ENCODE peak calls at places on chromosomes 2 and 18, in five cellular contexts. One of them, this sample, is unnamed.

GRCh38 chr2:14535156-14535555 is 97.4 kb upstream of the LRATD1 start:
- DNase-seq in WERI-Rb-1: no peak
- DNase-seq in neural crest cell: no peak
- DNase-seq in Calu3: no peak
- DNase-seq in thoracic aorta: no peak
- DNase-seq in this sample: no peak

GRCh38 chr2:235366847-235367246 is 127.0 kb upstream of the AGAP1 start:
- DNase-seq in WERI-Rb-1: no peak
- DNase-seq in neural crest cell: no peak
- DNase-seq in Calu3: no peak
- DNase-seq in thoracic aorta: no peak
- DNase-seq in this sample: no peak

GRCh38 chr2:121088251-121089004 is 196.6 kb downstream of the TFCP2L1 start:
- DNase-seq in WERI-Rb-1: no peak
- DNase-seq in neural crest cell: no peak
- DNase-seq in Calu3: no peak
- DNase-seq in thoracic aorta: no peak
- DNase-seq in this sample: peak

GRCh38 chr2:141041281-141041680 is 1089.5 kb downstream of the LRP1B start:
- DNase-seq in WERI-Rb-1: no peak
- DNase-seq in neural crest cell: no peak
- DNase-seq in Calu3: no peak
- DNase-seq in thoracic aorta: no peak
- DNase-seq in this sample: no peak

GRCh38 chr2:48313036-48313877 is 216.7 kb upstream of the STON1 start:
- DNase-seq in WERI-Rb-1: no peak
- DNase-seq in neural crest cell: no peak
- DNase-seq in Calu3: no peak
- DNase-seq in thoracic aorta: no peak
- DNase-seq in this sample: no peak

GRCh38 chr2:129812071-129812470 is 167.4 kb upstream of the RAB6C start:
- DNase-seq in WERI-Rb-1: no peak
- DNase-seq in neural crest cell: no peak
- DNase-seq in Calu3: peak
- DNase-seq in thoracic aorta: peak
- DNase-seq in this sample: no peak

GRCh38 chr18:21489919-21490495 is 110.5 kb downstream of the ESCO1 start:
- DNase-seq in WERI-Rb-1: no peak
- DNase-seq in neural crest cell: no peak
- DNase-seq in Calu3: no peak
- DNase-seq in thoracic aorta: no peak
- DNase-seq in this sample: no peak

GRCh38 chr2:230592775-230593174 is 119.9 kb upstream of the CAB39 start:
- DNase-seq in WERI-Rb-1: no peak
- DNase-seq in neural crest cell: no peak
- DNase-seq in Calu3: no peak
- DNase-seq in thoracic aorta: no peak
- DNase-seq in this sample: no peak

GRCh38 chr2:144835634-144836351 is 315.9 kb upstream of the ZEB2 start:
- DNase-seq in WERI-Rb-1: no peak
- DNase-seq in neural crest cell: no peak
- DNase-seq in Calu3: peak
- DNase-seq in thoracic aorta: no peak
- DNase-seq in this sample: no peak

GRCh38 chr2:181326605-181327004 is 130.6 kb upstream of the ITGA4 start:
- DNase-seq in WERI-Rb-1: no peak
- DNase-seq in neural crest cell: no peak
- DNase-seq in Calu3: no peak
- DNase-seq in thoracic aorta: no peak
- DNase-seq in this sample: no peak

GRCh38 chr2:62339413-62339812 is 143.5 kb downstream of the B3GNT2 start:
- DNase-seq in WERI-Rb-1: no peak
- DNase-seq in neural crest cell: no peak
- DNase-seq in Calu3: no peak
- DNase-seq in thoracic aorta: no peak
- DNase-seq in this sample: no peak

GRCh38 chr2:31380243-31380642 is 34.3 kb downstream of the XDH start:
- DNase-seq in WERI-Rb-1: no peak
- DNase-seq in neural crest cell: no peak
- DNase-seq in Calu3: no peak
- DNase-seq in thoracic aorta: no peak
- DNase-seq in this sample: no peak

GRCh38 chr18:23235860-23236259 is 100.6 kb downstream of the CABLES1 start:
- DNase-seq in WERI-Rb-1: no peak
- DNase-seq in neural crest cell: no peak
- DNase-seq in Calu3: no peak
- DNase-seq in thoracic aorta: no peak
- DNase-seq in this sample: no peak

GRCh38 chr2:56448403-56448998 is 264.7 kb downstream of the CCDC85A start:
- DNase-seq in WERI-Rb-1: no peak
- DNase-seq in neural crest cell: no peak
- DNase-seq in Calu3: peak
- DNase-seq in thoracic aorta: no peak
- DNase-seq in this sample: no peak

GRCh38 chr2:27427863-27428212 is 593 bp upstream of the NRBP1 start:
- DNase-seq in WERI-Rb-1: no peak
- DNase-seq in neural crest cell: no peak
- DNase-seq in Calu3: no peak
- DNase-seq in thoracic aorta: no peak
- DNase-seq in this sample: no peak

GRCh38 chr2:10983711-10984110 is 72.0 kb downstream of the KCNF1 start:
- DNase-seq in WERI-Rb-1: peak
- DNase-seq in neural crest cell: no peak
- DNase-seq in Calu3: no peak
- DNase-seq in thoracic aorta: no peak
- DNase-seq in this sample: peak

GRCh38 chr2:120667981-120668380 is 67.7 kb upstream of the GLI2 start:
- DNase-seq in WERI-Rb-1: no peak
- DNase-seq in neural crest cell: no peak
- DNase-seq in Calu3: no peak
- DNase-seq in thoracic aorta: no peak
- DNase-seq in this sample: no peak

GRCh38 chr2:170324640-170325046 is 146.7 kb downstream of the MYO3B start:
- DNase-seq in WERI-Rb-1: peak
- DNase-seq in neural crest cell: peak
- DNase-seq in Calu3: peak
- DNase-seq in thoracic aorta: no peak
- DNase-seq in this sample: peak

GRCh38 chr2:10038716-10039115 is 4.6 kb upstream of the KLF11 start:
- DNase-seq in WERI-Rb-1: no peak
- DNase-seq in neural crest cell: no peak
- DNase-seq in Calu3: no peak
- DNase-seq in thoracic aorta: no peak
- DNase-seq in this sample: no peak

GRCh38 chr2:19098467-19099160 is 259.8 kb downstream of the OSR1 start:
- DNase-seq in WERI-Rb-1: no peak
- DNase-seq in neural crest cell: no peak
- DNase-seq in Calu3: no peak
- DNase-seq in thoracic aorta: no peak
- DNase-seq in this sample: no peak

GRCh38 chr2:50438293-50438692 is 593.6 kb downstream of the NRXN1 start:
- DNase-seq in WERI-Rb-1: no peak
- DNase-seq in neural crest cell: no peak
- DNase-seq in Calu3: no peak
- DNase-seq in thoracic aorta: no peak
- DNase-seq in this sample: no peak

GRCh38 chr2:67032091-67032490 is 365.0 kb upstream of the ETAA1 start:
- DNase-seq in WERI-Rb-1: no peak
- DNase-seq in neural crest cell: no peak
- DNase-seq in Calu3: no peak
- DNase-seq in thoracic aorta: no peak
- DNase-seq in this sample: no peak

GRCh38 chr2:88671786-88672427 is 19.6 kb upstream of the RPIA start:
- DNase-seq in WERI-Rb-1: peak
- DNase-seq in neural crest cell: peak
- DNase-seq in Calu3: peak
- DNase-seq in thoracic aorta: no peak
- DNase-seq in this sample: no peak

GRCh38 chr2:233800231-233800630 is 22.1 kb downstream of the MROH2A start:
- DNase-seq in WERI-Rb-1: no peak
- DNase-seq in neural crest cell: no peak
- DNase-seq in Calu3: no peak
- DNase-seq in thoracic aorta: no peak
- DNase-seq in this sample: no peak

GRCh38 chr2:239498981-239499633 is 98.3 kb upstream of the HDAC4 start:
- DNase-seq in WERI-Rb-1: no peak
- DNase-seq in neural crest cell: no peak
- DNase-seq in Calu3: no peak
- DNase-seq in thoracic aorta: no peak
- DNase-seq in this sample: no peak

GRCh38 chr2:239746847-239747246 is 278.3 kb downstream of the NDUFA10 start:
- DNase-seq in WERI-Rb-1: no peak
- DNase-seq in neural crest cell: no peak
- DNase-seq in Calu3: no peak
- DNase-seq in thoracic aorta: no peak
- DNase-seq in this sample: no peak

GRCh38 chr2:172969609-172970008 is 106.0 kb upstream of the MAP3K20 start:
- DNase-seq in WERI-Rb-1: no peak
- DNase-seq in neural crest cell: no peak
- DNase-seq in Calu3: no peak
- DNase-seq in thoracic aorta: no peak
- DNase-seq in this sample: no peak

GRCh38 chr18:53710080-53710479 is 514.4 kb downstream of the MBD2 start:
- DNase-seq in WERI-Rb-1: no peak
- DNase-seq in neural crest cell: no peak
- DNase-seq in Calu3: no peak
- DNase-seq in thoracic aorta: no peak
- DNase-seq in this sample: no peak

GRCh38 chr2:166917433-166917832 is 29.2 kb downstream of the XIRP2 start:
- DNase-seq in WERI-Rb-1: no peak
- DNase-seq in neural crest cell: no peak
- DNase-seq in Calu3: no peak
- DNase-seq in thoracic aorta: no peak
- DNase-seq in this sample: no peak

GRCh38 chr2:85578243-85579180 is 1.1 kb downstream of the VAMP8 start:
- DNase-seq in WERI-Rb-1: no peak
- DNase-seq in neural crest cell: no peak
- DNase-seq in Calu3: peak
- DNase-seq in thoracic aorta: no peak
- DNase-seq in this sample: peak

GRCh38 chr2:239920616-239921365 is 104.4 kb downstream of the NDUFA10 start:
- DNase-seq in WERI-Rb-1: no peak
- DNase-seq in neural crest cell: no peak
- DNase-seq in Calu3: no peak
- DNase-seq in thoracic aorta: no peak
- DNase-seq in this sample: no peak

GRCh38 chr2:11405599-11406491 is 60.1 kb downstream of the E2F6 start:
- DNase-seq in WERI-Rb-1: no peak
- DNase-seq in neural crest cell: no peak
- DNase-seq in Calu3: peak
- DNase-seq in thoracic aorta: no peak
- DNase-seq in this sample: no peak

GRCh38 chr2:191991442-191991841 is 144.6 kb upstream of the CAVIN2 start:
- DNase-seq in WERI-Rb-1: no peak
- DNase-seq in neural crest cell: no peak
- DNase-seq in Calu3: no peak
- DNase-seq in thoracic aorta: no peak
- DNase-seq in this sample: no peak

GRCh38 chr2:24231461-24231881 is 56.6 kb downstream of the FAM228A start:
- DNase-seq in WERI-Rb-1: no peak
- DNase-seq in neural crest cell: peak
- DNase-seq in Calu3: no peak
- DNase-seq in thoracic aorta: no peak
- DNase-seq in this sample: no peak

GRCh38 chr2:69837533-69837932 is 8.1 kb downstream of the GMCL1 start:
- DNase-seq in WERI-Rb-1: no peak
- DNase-seq in neural crest cell: no peak
- DNase-seq in Calu3: no peak
- DNase-seq in thoracic aorta: no peak
- DNase-seq in this sample: no peak

GRCh38 chr2:58138631-58139030 is 92.0 kb downstream of the VRK2 start:
- DNase-seq in WERI-Rb-1: no peak
- DNase-seq in neural crest cell: no peak
- DNase-seq in Calu3: no peak
- DNase-seq in thoracic aorta: no peak
- DNase-seq in this sample: no peak

GRCh38 chr2:58137856-58138255 is 91.2 kb downstream of the VRK2 start:
- DNase-seq in WERI-Rb-1: no peak
- DNase-seq in neural crest cell: no peak
- DNase-seq in Calu3: no peak
- DNase-seq in thoracic aorta: no peak
- DNase-seq in this sample: no peak

GRCh38 chr2:58135861-58136260 is 89.3 kb downstream of the VRK2 start:
- DNase-seq in WERI-Rb-1: no peak
- DNase-seq in neural crest cell: no peak
- DNase-seq in Calu3: no peak
- DNase-seq in thoracic aorta: no peak
- DNase-seq in this sample: no peak

GRCh38 chr2:58140508-58141072 is 94.0 kb downstream of the VRK2 start:
- DNase-seq in WERI-Rb-1: no peak
- DNase-seq in neural crest cell: no peak
- DNase-seq in Calu3: no peak
- DNase-seq in thoracic aorta: no peak
- DNase-seq in this sample: no peak

GRCh38 chr2:58137221-58137620 is 90.6 kb downstream of the VRK2 start:
- DNase-seq in WERI-Rb-1: no peak
- DNase-seq in neural crest cell: no peak
- DNase-seq in Calu3: no peak
- DNase-seq in thoracic aorta: no peak
- DNase-seq in this sample: no peak
- TF ChIP-seq CTCF in WERI-Rb-1: no peak
- TF ChIP-seq CTCF in neural crest cell: no peak
- TF ChIP-seq CTCF in Calu3: no peak
- TF ChIP-seq CTCF in thoracic aorta: no peak
- TF ChIP-seq CTCF in this sample: no peak

GRCh38 chr2:149715005-149715592 is 127.5 kb upstream of the MMADHC start:
- DNase-seq in WERI-Rb-1: peak
- DNase-seq in neural crest cell: no peak
- DNase-seq in Calu3: peak
- DNase-seq in thoracic aorta: no peak
- DNase-seq in this sample: no peak
- TF ChIP-seq CTCF in WERI-Rb-1: peak
- TF ChIP-seq CTCF in neural crest cell: peak
- TF ChIP-seq CTCF in Calu3: peak
- TF ChIP-seq CTCF in thoracic aorta: no peak
- TF ChIP-seq CTCF in this sample: peak

GRCh38 chr2:118291481-118291880 is 203.2 kb downstream of the INSIG2 start:
- DNase-seq in WERI-Rb-1: no peak
- DNase-seq in neural crest cell: no peak
- DNase-seq in Calu3: no peak
- DNase-seq in thoracic aorta: no peak
- DNase-seq in this sample: no peak
- TF ChIP-seq CTCF in WERI-Rb-1: no peak
- TF ChIP-seq CTCF in neural crest cell: no peak
- TF ChIP-seq CTCF in Calu3: no peak
- TF ChIP-seq CTCF in thoracic aorta: no peak
- TF ChIP-seq CTCF in this sample: no peak

DNA sequence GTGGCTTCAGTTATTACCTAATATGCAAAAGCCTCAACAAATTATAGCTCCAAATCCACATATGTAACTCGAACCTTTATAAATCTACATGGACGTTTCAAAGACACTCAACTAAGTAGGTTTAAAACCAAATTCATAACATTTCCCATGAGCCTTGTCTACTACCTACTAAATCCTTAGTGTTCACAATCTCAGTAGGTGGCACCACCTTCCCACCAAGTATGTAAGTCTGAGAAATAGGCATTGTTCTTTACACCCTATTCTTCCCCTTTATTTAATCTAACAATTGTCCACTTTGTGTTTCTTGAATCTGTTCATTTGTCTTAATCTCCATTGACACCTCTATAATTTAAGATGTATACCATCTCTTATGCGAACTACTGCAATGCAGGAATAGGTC is 4.6 kb downstream of the PIGN start:
- DNase-seq in WERI-Rb-1: no peak
- DNase-seq in neural crest cell: no peak
- DNase-seq in Calu3: no peak
- DNase-seq in thoracic aorta: no peak
- DNase-seq in this sample: no peak
- TF ChIP-seq CTCF in WERI-Rb-1: no peak
- TF ChIP-seq CTCF in neural crest cell: no peak
- TF ChIP-seq CTCF in Calu3: no peak
- TF ChIP-seq CTCF in thoracic aorta: no peak
- TF ChIP-seq CTCF in this sample: no peak